ENCODE peak calls at places on chromosomes 5 and 9, in five cellular contexts. One of them, this sample, is unnamed.

GRCh38 chr9:806285-807156 is 35.0 kb upstream of the DMRT1 start:
- DNase-seq in brain microvascular endothelial cell: peak; percentile 32
- DNase-seq in activated CD8-positive, alpha-beta memory T cell treated with anti-CD3 and anti-CD28 coated beads, Interleukin-2, amount 50 U/mL, for 48 hours: no peak
- DNase-seq in CD8-positive, alpha-beta memory T cell: no peak
- DNase-seq in head of caudate nucleus: no peak
- DNase-seq in this sample: peak; percentile 51

GRCh38 chr9:18124760-18125159 is 349.2 kb upstream of the ADAMTSL1 start:
- DNase-seq in CD8-positive, alpha-beta memory T cell: no peak
- DNase-seq in head of caudate nucleus: no peak
- DNase-seq in brain microvascular endothelial cell: no peak
- DNase-seq in activated CD8-positive, alpha-beta memory T cell treated with anti-CD3 and anti-CD28 coated beads, Interleukin-2, amount 50 U/mL, for 48 hours: no peak
- DNase-seq in this sample: no peak

GRCh38 chr5:52199833-52200232 is 587.9 kb upstream of the ITGA1 start:
- DNase-seq in activated CD8-positive, alpha-beta memory T cell treated with anti-CD3 and anti-CD28 coated beads, Interleukin-2, amount 50 U/mL, for 48 hours: no peak
- DNase-seq in head of caudate nucleus: no peak
- DNase-seq in CD8-positive, alpha-beta memory T cell: no peak
- DNase-seq in brain microvascular endothelial cell: no peak
- DNase-seq in this sample: no peak

GRCh38 chr5:54518146-54519082 is 855 bp downstream of the SNX18 start:
- DNase-seq in CD8-positive, alpha-beta memory T cell: peak; percentile 61
- DNase-seq in activated CD8-positive, alpha-beta memory T cell treated with anti-CD3 and anti-CD28 coated beads, Interleukin-2, amount 50 U/mL, for 48 hours: peak; percentile 80
- DNase-seq in head of caudate nucleus: peak; percentile 59
- DNase-seq in brain microvascular endothelial cell: no peak
- DNase-seq in this sample: no peak

GRCh38 chr5:43315697-43316096 is 2.5 kb upstream of the HMGCS1 start:
- DNase-seq in activated CD8-positive, alpha-beta memory T cell treated with anti-CD3 and anti-CD28 coated beads, Interleukin-2, amount 50 U/mL, for 48 hours: no peak
- DNase-seq in CD8-positive, alpha-beta memory T cell: no peak
- DNase-seq in head of caudate nucleus: no peak
- DNase-seq in brain microvascular endothelial cell: no peak
- DNase-seq in this sample: no peak

GRCh38 chr9:131045300-131046092 is 36.5 kb downstream of the LAMC3 start:
- DNase-seq in brain microvascular endothelial cell: no peak
- DNase-seq in head of caudate nucleus: no peak
- DNase-seq in CD8-positive, alpha-beta memory T cell: peak; percentile 29
- DNase-seq in activated CD8-positive, alpha-beta memory T cell treated with anti-CD3 and anti-CD28 coated beads, Interleukin-2, amount 50 U/mL, for 48 hours: peak; percentile 60
- DNase-seq in this sample: no peak

GRCh38 chr5:4419276-4419675 is 720.9 kb upstream of the ADAMTS16 start:
- DNase-seq in brain microvascular endothelial cell: no peak
- DNase-seq in head of caudate nucleus: no peak
- DNase-seq in activated CD8-positive, alpha-beta memory T cell treated with anti-CD3 and anti-CD28 coated beads, Interleukin-2, amount 50 U/mL, for 48 hours: no peak
- DNase-seq in CD8-positive, alpha-beta memory T cell: no peak
- DNase-seq in this sample: no peak

GRCh38 chr5:39542511-39542910 is 117.7 kb upstream of the DAB2 start:
- DNase-seq in CD8-positive, alpha-beta memory T cell: no peak
- DNase-seq in head of caudate nucleus: no peak
- DNase-seq in brain microvascular endothelial cell: no peak
- DNase-seq in activated CD8-positive, alpha-beta memory T cell treated with anti-CD3 and anti-CD28 coated beads, Interleukin-2, amount 50 U/mL, for 48 hours: no peak
- DNase-seq in this sample: no peak

GRCh38 chr9:71446499-71447411 is 321.6 kb downstream of the CEMIP2 start:
- DNase-seq in brain microvascular endothelial cell: peak; percentile 48
- DNase-seq in head of caudate nucleus: peak; percentile 48
- DNase-seq in CD8-positive, alpha-beta memory T cell: no peak
- DNase-seq in activated CD8-positive, alpha-beta memory T cell treated with anti-CD3 and anti-CD28 coated beads, Interleukin-2, amount 50 U/mL, for 48 hours: peak; percentile 67
- DNase-seq in this sample: peak; percentile 78

GRCh38 chr5:31531543-31531887 is 378 bp downstream of the DROSHA start:
- DNase-seq in head of caudate nucleus: peak; percentile 34
- DNase-seq in activated CD8-positive, alpha-beta memory T cell treated with anti-CD3 and anti-CD28 coated beads, Interleukin-2, amount 50 U/mL, for 48 hours: peak; percentile 70
- DNase-seq in brain microvascular endothelial cell: peak; percentile 7
- DNase-seq in CD8-positive, alpha-beta memory T cell: no peak
- DNase-seq in this sample: peak; percentile 40

GRCh38 chr9:125889122-125889523 is 141.9 kb downstream of the PBX3 start:
- DNase-seq in brain microvascular endothelial cell: peak; percentile 2
- DNase-seq in activated CD8-positive, alpha-beta memory T cell treated with anti-CD3 and anti-CD28 coated beads, Interleukin-2, amount 50 U/mL, for 48 hours: no peak
- DNase-seq in head of caudate nucleus: peak; percentile 40
- DNase-seq in CD8-positive, alpha-beta memory T cell: peak; percentile 4
- DNase-seq in this sample: peak; percentile 1